ENCODE peak calls at places on chromosomes 3 and 15, in eight cellular contexts. A, C, T, S, V, K, X and Y are unnamed samples.

GRCh38 chr15:92277776-92278175 is 115.9 kb upstream of the ST8SIA2 start:
- DNase-seq in S (no peak), K (no peak), T (peak), A (peak), C (no peak), X (peak), V (no peak), Y (no peak)

GRCh38 chr15:47566610-47567009 is 150.7 kb upstream of the SEMA6D start:
- DNase-seq in S (no peak), C (no peak), A (no peak), V (no peak), K (no peak), X (no peak), T (no peak), Y (no peak)

GRCh38 chr3:98553751-98554150 is 22.0 kb downstream of the GPR15 start:
- DNase-seq in K (no peak), C (no peak), X (no peak), A (no peak), S (no peak), V (no peak), T (no peak), Y (no peak)

GRCh38 chr15:28080386-28080785 is 18.7 kb downstream of the OCA2 start:
- DNase-seq in S (no peak), V (no peak), A (no peak), T (no peak), C (no peak), X (no peak), K (no peak), Y (no peak)

GRCh38 chr3:183192650-183193300 is 30.2 kb upstream of the LAMP3 start:
- DNase-seq in K (no peak), A (no peak), X (no peak), S (no peak), T (peak), V (no peak), C (no peak), Y (no peak)

GRCh38 chr15:67731112-67731761 is 94.1 kb upstream of the SKOR1 start:
- DNase-seq in K (no peak), X (no peak), V (no peak), C (no peak), S (no peak), A (no peak), T (no peak), Y (no peak)

GRCh38 chr3:82474711-82475110 is 713.3 kb upstream of the GBE1 start:
- DNase-seq in C (no peak), X (no peak), T (peak), A (peak), V (peak), S (no peak), K (no peak), Y (no peak)

GRCh38 chr3:196590279-196590678 is 21.8 kb downstream of the FBXO45 start:
- DNase-seq in K (no peak), T (no peak), A (no peak), C (no peak), X (no peak), S (no peak), V (no peak), Y (no peak)

GRCh38 chr3:119205685-119206084 is 32.3 kb downstream of the UPK1B start:
- DNase-seq in T (no peak), C (no peak), A (no peak), V (no peak), K (no peak), X (no peak), S (no peak), Y (no peak)

GRCh38 chr3:128763967-128764366 is 38.0 kb downstream of the RAB7A start:
- DNase-seq in X (no peak), A (no peak), S (no peak), C (no peak), K (no peak), V (no peak), T (peak), Y (no peak)

GRCh38 chr3:100245932-100246331 is 14.9 kb upstream of the TBC1D23 start:
- DNase-seq in S (no peak), X (no peak), K (no peak), V (no peak), T (peak), A (peak), C (no peak), Y (no peak)

GRCh38 chr15:56244811-56245576 is 1.3 kb upstream of the RFX7 start:
- DNase-seq in V (no peak), T (peak), S (peak), C (peak), K (no peak), A (peak), X (no peak), Y (no peak)

GRCh38 chr15:24777307-24777706 is 101.7 kb downstream of the NPAP1 start:
- DNase-seq in C (no peak), A (no peak), X (no peak), S (no peak), K (no peak), T (no peak), V (no peak), Y (no peak)

GRCh38 chr3:126077754-126078153 is 6.2 kb downstream of the SLC41A3 start:
- DNase-seq in S (no peak), T (no peak), X (no peak), A (no peak), C (no peak), K (no peak), V (no peak), Y (no peak)

GRCh38 chr3:19749448-19750017 is 184.5 kb downstream of the EFHB start:
- DNase-seq in T (no peak), S (no peak), V (no peak), K (no peak), C (no peak), A (no peak), X (no peak), Y (no peak)

GRCh38 chr3:13051066-13051465 is 22.2 kb downstream of the IQSEC1 start:
- DNase-seq in C (no peak), K (no peak), S (no peak), T (no peak), X (no peak), V (no peak), A (no peak), Y (no peak)

GRCh38 chr3:160587105-160587504 is 21.7 kb upstream of the KPNA4 start:
- DNase-seq in C (no peak), S (no peak), T (no peak), A (no peak), X (no peak), V (no peak), K (no peak), Y (no peak)

GRCh38 chr3:16768956-16769355 is 115.8 kb upstream of the PLCL2 start:
- DNase-seq in T (peak), C (no peak), A (peak), S (no peak), V (no peak), X (no peak), K (no peak), Y (no peak)

GRCh38 chr15:92451225-92451825 is 57.6 kb downstream of the ST8SIA2 start:
- DNase-seq in X (no peak), K (no peak), T (peak), C (no peak), S (no peak), V (no peak), A (peak), Y (no peak)

GRCh38 chr15:88401269-88401971 is 65.8 kb downstream of the MRPL46 start:
- DNase-seq in C (no peak), X (no peak), S (no peak), K (peak), A (no peak), T (no peak), V (no peak), Y (no peak)

GRCh38 chr15:51516291-51516690 is 106.3 kb downstream of the DMXL2 start:
- DNase-seq in C (no peak), A (no peak), T (no peak), K (no peak), S (peak), X (no peak), V (no peak), Y (no peak)

GRCh38 chr3:115363071-115363470 is 216.0 kb upstream of the ZBTB20 start:
- DNase-seq in T (peak), X (no peak), C (no peak), K (no peak), S (no peak), V (no peak), A (no peak), Y (no peak)

GRCh38 chr3:53826048-53826447 is 20.2 kb downstream of the CHDH start:
- DNase-seq in A (no peak), S (no peak), T (no peak), C (no peak), K (no peak), V (no peak), X (no peak), Y (no peak)

GRCh38 chr3:196653127-196653795 is 13.8 kb downstream of the NRROS start:
- DNase-seq in X (no peak), A (no peak), K (no peak), S (no peak), T (no peak), C (no peak), V (no peak), Y (no peak)

GRCh38 chr3:179430277-179430870 is 20.9 kb downstream of the GNB4 start:
- DNase-seq in C (no peak), A (no peak), K (no peak), X (no peak), T (peak), V (no peak), S (no peak), Y (no peak)

GRCh38 chr3:107987036-107987557 is 103.7 kb downstream of the CD47 start:
- DNase-seq in C (peak), V (peak), A (peak), S (no peak), T (peak), K (peak), X (no peak), Y (no peak)

GRCh38 chr3:15102256-15102655 is 3.3 kb upstream of the RBSN start:
- DNase-seq in K (peak), C (peak), T (peak), V (no peak), X (peak), A (no peak), S (no peak), Y (no peak)

GRCh38 chr3:194633349-194634004 is at the start of gene TMEM44:
- DNase-seq in C (peak), K (peak), V (peak), S (peak), A (peak), X (no peak), T (peak), Y (peak)

GRCh38 chr15:39999538-39999937 is 39.4 kb downstream of the SRP14 start:
- DNase-seq in X (no peak), T (no peak), K (no peak), S (no peak), V (no peak), C (no peak), A (no peak), Y (no peak)